ENCODE peak calls at places on chromosomes 13 and 19, in eight cellular contexts. T is thoracic aorta, B is IMR-90, N is NCI-H2107, A is ELR, U is foreskin fibroblast, V is DMS79 treated with DMSO at 0.1 percent for 48 hours, L is heart left ventricle. X is an unnamed sample.

GRCh38 chr19:11322269-11323024 is 17.0 kb downstream of the RAB3D start:
- DNase-seq in T (no peak), B (peak; percentile 37), N (no peak), A (no peak), U (no peak), V (no peak), L (no peak), X (no peak)

GRCh38 chr19:7004313-7004931 is 16.8 kb downstream of the MBD3L2B start:
- DNase-seq in T (no peak), B (peak; percentile 18), N (peak; percentile 2), A (no peak), U (peak; percentile 63), V (no peak), L (no peak), X (no peak)

GRCh38 chr13:24670927-24671326 is 9.3 kb upstream of the ATP12A start:
- DNase-seq in T (no peak), B (no peak), N (no peak), A (peak; percentile 64), U (peak; percentile 45), V (peak; percentile 21), L (no peak), X (no peak)

GRCh38 chr19:41225238-41226052 is 6.4 kb downstream of the AXL start:
- DNase-seq in T (peak; percentile 91), B (peak; percentile 100), N (no peak), A (peak; percentile 99), U (peak; percentile 99), V (no peak), L (peak; percentile 71), X (peak; percentile 82)

GRCh38 chr13:79492313-79492798 is 11.4 kb downstream of the NDFIP2 start:
- DNase-seq in T (no peak), B (peak; percentile 13), N (no peak), A (peak; percentile 20), U (no peak), V (no peak), L (no peak), X (no peak)

GRCh38 chr19:7450243-7451223 is 38.3 kb downstream of the PEX11G start:
- DNase-seq in T (no peak), B (peak; percentile 63), N (no peak), A (peak; percentile 17), U (peak; percentile 16), V (no peak), L (no peak), X (no peak)

GRCh38 chr13:106796280-106797047 is 228.5 kb upstream of the ARGLU1 start:
- DNase-seq in T (no peak), B (no peak), N (no peak), A (no peak), U (no peak), V (no peak), L (no peak), X (no peak)

GRCh38 chr19:10797078-10797477 is 38.9 kb downstream of the TMED1 start:
- DNase-seq in T (no peak), B (no peak), N (no peak), A (no peak), U (no peak), V (no peak), L (no peak), X (no peak)

GRCh38 chr19:43774103-43774939 is 6.5 kb downstream of the KCNN4 start:
- DNase-seq in T (no peak), B (peak; percentile 58), N (no peak), A (peak; percentile 80), U (peak; percentile 89), V (no peak), L (peak; percentile 80), X (peak; percentile 45)

GRCh38 chr13:107124129-107124718 is 556.3 kb upstream of the ARGLU1 start:
- DNase-seq in T (no peak), B (peak; percentile 36), N (no peak), A (peak; percentile 1), U (peak; percentile 27), V (peak; percentile 27), L (no peak), X (no peak)

X was measured in uterus.